ENCODE peak calls at places on chromosomes 11 and 22, in four cellular contexts. G, R, D and S are unnamed samples.
A peak's percentile ranks its signal among the peaks of the same experiment; 100 is the strongest.

GRCh38 chr11:2542406-2542805 is 97.6 kb downstream of the KCNQ1 start:
- DNase-seq in G (no peak), R (peak; percentile 12), D (peak; percentile 21), S (peak; percentile 2)

GRCh38 chr22:24466831-24467249 is 28.3 kb upstream of the UPB1 start:
- DNase-seq in G (peak; percentile 74), R (no peak), D (peak; percentile 56), S (no peak)

GRCh38 chr22:39177456-39177775 is 24.9 kb upstream of the CBX7 start:
- DNase-seq in G (no peak), R (no peak), D (no peak), S (no peak)

GRCh38 chr22:39224550-39224949 is 20.2 kb downstream of the PDGFB start:
- DNase-seq in G (no peak), R (peak; percentile 26), D (no peak), S (no peak)

GRCh38 chr11:111414267-111414931 is 35.3 kb upstream of the POU2AF1 start:
- DNase-seq in G (no peak), R (no peak), D (no peak), S (no peak)

GRCh38 chr11:118909619-118910308 is 16.0 kb downstream of the BCL9L start:
- DNase-seq in G (no peak), R (peak; percentile 79), D (no peak), S (no peak)

GRCh38 chr11:57778318-57779037 is 16.9 kb downstream of the CTNND1 start:
- DNase-seq in G (peak; percentile 98), R (peak; percentile 92), D (peak; percentile 98), S (no peak)

GRCh38 chr22:44024288-44024908 is at the start of gene PARVB:
- DNase-seq in G (no peak), R (peak; percentile 72), D (peak; percentile 47), S (no peak)

GRCh38 chr11:46003647-46004046 is 81.2 kb downstream of the LARGE2 start:
- DNase-seq in G (peak; percentile 31), R (no peak), D (no peak), S (no peak)

GRCh38 chr11:45879803-45880685 is 5.4 kb upstream of the MAPK8IP1 start:
- DNase-seq in G (peak; percentile 22), R (no peak), D (peak; percentile 57), S (no peak)

GRCh38 chr22:29334148-29334547 is 18.7 kb upstream of the RASL10A start:
- DNase-seq in G (no peak), R (no peak), D (no peak), S (no peak)

GRCh38 chr11:134098566-134099184 is 29.8 kb downstream of the JAM3 start:
- DNase-seq in G (no peak), R (no peak), D (no peak), S (no peak)

GRCh38 chr11:34650528-34650927 is 29.6 kb downstream of the EHF start:
- DNase-seq in G (peak; percentile 22), R (no peak), D (no peak), S (no peak)

GRCh38 chr11:76598426-76598839 is 72.1 kb downstream of the LRRC32 start:
- DNase-seq in G (peak; percentile 56), R (no peak), D (peak; percentile 57), S (no peak)

GRCh38 chr22:41565403-41566054 is 4.7 kb downstream of the CSDC2 start:
- DNase-seq in G (peak; percentile 89), R (no peak), D (peak; percentile 81), S (no peak)

GRCh38 chr11:23729088-23729487 is 767.8 kb upstream of the LUZP2 start:
- DNase-seq in G (no peak), R (no peak), D (no peak), S (no peak)

GRCh38 chr11:17544181-17544622 is at the start of gene USH1C:
- DNase-seq in G (no peak), R (peak; percentile 77), D (no peak), S (no peak)

GRCh38 chr11:17541330-17541885 is 2.8 kb downstream of the USH1C start:
- DNase-seq in G (no peak), R (no peak), D (no peak), S (no peak)

GRCh38 chr11:17542249-17542648 is 2.0 kb downstream of the USH1C start:
- DNase-seq in G (no peak), R (no peak), D (no peak), S (no peak)

GRCh38 chr11:17543041-17543440 is 1.2 kb downstream of the USH1C start:
- DNase-seq in G (no peak), R (no peak), D (no peak), S (no peak)

GRCh38 chr11:17543574-17544180 is 539 bp downstream of the USH1C start:
- DNase-seq in G (no peak), R (no peak), D (no peak), S (no peak)
- TF ChIP-seq CTCF in G (no peak), R (no peak), D (no peak), S (no peak)

GRCh38 chr11:27717801-27718229 is 17.6 kb upstream of the BDNF start:
- DNase-seq in G (no peak), R (no peak), D (no peak), S (no peak)

GRCh38 chr11:27718346-27718852 is 18.1 kb upstream of the BDNF start:
- DNase-seq in G (peak; percentile 95), R (no peak), D (peak; percentile 47), S (no peak)

GRCh38 chr11:27719575-27719925 is 19.3 kb upstream of the BDNF start:
- DNase-seq in G (no peak), R (no peak), D (no peak), S (no peak)

GRCh38 chr11:27720277-27720830 is 20.1 kb upstream of the BDNF start:
- DNase-seq in G (peak; percentile 68), R (no peak), D (peak; percentile 45), S (no peak)

DNA sequence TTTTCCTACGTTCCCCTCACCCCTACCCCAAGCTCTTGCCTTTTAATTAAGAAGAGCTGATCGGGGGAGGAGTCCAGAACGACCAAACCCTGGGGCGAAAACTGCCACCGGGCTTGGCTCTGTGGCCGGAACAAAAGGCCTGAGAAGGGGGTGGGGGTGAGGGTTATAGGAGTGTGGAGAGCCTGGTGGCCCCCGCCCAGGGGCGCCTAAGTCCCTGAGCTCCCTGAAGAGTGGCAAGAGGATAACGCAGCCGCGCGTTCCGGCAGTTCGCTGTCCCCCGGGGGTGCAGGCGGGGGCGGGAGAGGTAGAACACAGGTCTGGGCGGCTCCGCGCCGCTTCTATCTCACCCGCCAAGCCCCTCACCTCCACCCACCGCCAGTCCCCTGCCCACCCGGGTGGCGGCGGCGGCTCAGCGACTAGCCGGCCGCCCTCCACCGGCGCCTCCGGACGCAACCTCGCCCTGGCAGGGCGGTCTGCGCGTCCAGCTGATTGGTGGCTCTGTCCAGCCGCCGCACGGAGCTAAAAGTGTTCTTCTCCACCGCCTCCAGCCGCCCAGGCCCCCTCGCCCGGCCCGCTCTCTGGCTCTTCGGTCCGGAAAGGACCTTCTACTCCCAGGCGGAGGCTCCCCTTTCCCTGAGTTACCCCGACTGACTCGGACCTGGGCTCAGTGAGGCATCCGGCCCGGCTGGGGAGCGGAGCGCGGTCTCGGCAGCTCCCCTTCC is 18.8 kb upstream of the BDNF start:
- DNase-seq in G (peak; percentile 65), R (peak; percentile 78), D (peak; percentile 41), S (no peak)
- TF ChIP-seq CTCF in G (no peak), R (no peak), D (no peak), S (no peak)

DNA sequence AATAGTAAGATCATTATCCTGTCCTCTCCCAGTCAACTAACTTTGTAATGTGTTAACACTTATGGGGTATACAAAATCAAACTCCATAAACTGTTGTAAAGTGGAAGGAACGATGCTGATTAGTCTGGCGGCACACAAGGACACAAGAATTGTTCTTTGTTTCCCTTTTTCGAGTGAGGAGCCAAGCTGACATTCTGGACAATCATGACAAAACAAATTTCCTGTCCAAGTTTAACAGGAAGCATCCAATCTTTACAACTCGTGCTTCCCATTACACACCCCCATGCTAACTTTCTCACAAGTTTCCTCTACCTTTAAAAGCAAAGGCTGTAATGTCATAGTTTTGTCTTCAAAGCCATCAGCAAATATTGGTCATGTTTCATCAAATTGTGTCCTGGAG is 20.4 kb upstream of the LDLRAD3 start:
- DNase-seq in G (no peak), R (no peak), D (no peak), S (no peak)
- TF ChIP-seq CTCF in G (no peak), R (no peak), D (no peak), S (no peak)

GRCh38 chr11:68889948-68890446 is 13.6 kb downstream of the MRPL21 start:
- DNase-seq in G (peak; percentile 70), R (no peak), D (peak; percentile 37), S (no peak)

GRCh38 chr11:68891356-68891948 is 12.2 kb downstream of the MRPL21 start:
- DNase-seq in G (no peak), R (no peak), D (no peak), S (no peak)

GRCh38 chr11:68893282-68893681 is 10.3 kb downstream of the MRPL21 start:
- DNase-seq in G (no peak), R (no peak), D (no peak), S (no peak)

GRCh38 chr11:68892576-68892975 is 11.1 kb downstream of the MRPL21 start:
- DNase-seq in G (no peak), R (no peak), D (no peak), S (no peak)

DNA sequence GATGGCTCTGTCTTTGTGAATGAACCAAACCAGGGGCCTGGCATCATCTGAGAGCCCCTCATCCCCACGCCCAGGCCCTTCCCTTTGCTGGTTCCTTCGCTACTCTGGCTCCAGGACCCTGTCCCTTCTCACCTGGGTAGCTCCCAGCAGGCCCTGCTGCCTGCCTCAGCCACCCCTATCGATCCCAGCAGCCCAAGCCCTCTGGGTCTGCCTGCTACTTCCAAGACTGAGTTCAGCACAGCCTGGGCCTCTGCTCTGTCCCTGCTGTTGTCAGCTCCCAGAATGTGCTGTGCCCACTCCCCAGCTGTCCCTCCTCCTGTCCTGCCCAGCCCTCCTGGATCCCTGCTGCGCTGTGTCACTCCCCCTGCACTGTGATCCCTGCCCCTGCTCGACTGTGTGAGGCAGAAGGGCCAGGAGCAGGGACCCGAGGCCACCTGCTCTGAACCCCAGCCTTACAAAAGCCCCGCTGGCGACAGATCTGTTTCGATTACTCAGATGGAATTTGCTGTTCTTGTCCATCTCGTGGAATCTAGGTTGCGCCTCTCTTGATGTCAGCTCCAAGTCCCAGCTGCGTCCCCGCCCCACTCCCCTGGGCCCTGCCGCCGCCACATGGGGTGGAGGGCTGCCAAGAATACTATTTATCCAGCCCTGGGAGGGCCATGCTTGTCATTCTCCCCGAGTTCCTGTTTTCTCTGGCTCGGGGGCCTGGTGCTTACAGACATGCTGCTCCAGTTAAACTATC is 13.0 kb downstream of the MRPL21 start:
- DNase-seq in G (peak; percentile 64), R (no peak), D (peak; percentile 60), S (no peak)
- TF ChIP-seq CTCF in G (no peak), R (no peak), D (no peak), S (no peak)

GRCh38 chr11:73375830-73376167 is 400 bp upstream of the RELT start:
- DNase-seq in G (no peak), R (no peak), D (no peak), S (no peak)

GRCh38 chr11:73376168-73376802 is at the start of gene RELT:
- DNase-seq in G (peak; percentile 89), R (peak; percentile 92), D (peak; percentile 89), S (peak; percentile 88)

GRCh38 chr11:73376803-73377629 is 817 bp downstream of the RELT start:
- DNase-seq in G (peak; percentile 72), R (peak; percentile 82), D (peak; percentile 71), S (peak; percentile 95)

GRCh38 chr11:73374130-73374529 is 2.1 kb upstream of the RELT start:
- DNase-seq in G (no peak), R (no peak), D (no peak), S (no peak)

GRCh38 chr11:73372371-73372993 is 3.7 kb upstream of the RELT start:
- DNase-seq in G (no peak), R (no peak), D (no peak), S (peak; percentile 64)
- TF ChIP-seq CTCF in G (peak; percentile 38), R (no peak), D (no peak), S (peak; percentile 59)